ENCODE peak calls at places on chromosome 3, in four cellular contexts. Z, K, W and E are unnamed samples.

GRCh38 chr3:198113219-198114053 is 153.4 kb downstream of the LMLN start:
- DNase-seq in Z (no peak), K (no peak), W (no peak), E (no peak)

GRCh38 chr3:143736205-143736604 is 112.1 kb downstream of the SLC9A9 start:
- DNase-seq in Z (no peak), K (no peak), W (no peak), E (no peak)

GRCh38 chr3:101833446-101833974 is 15.8 kb upstream of the NFKBIZ start:
- DNase-seq in Z (no peak), K (no peak), W (no peak), E (no peak)

GRCh38 chr3:156558389-156558788 is 3.5 kb upstream of the SSR3 start:
- DNase-seq in Z (no peak), K (no peak), W (no peak), E (no peak)

GRCh38 chr3:71197841-71198565 is 385.5 kb downstream of the FOXP1 start:
- DNase-seq in Z (no peak), K (no peak), W (no peak), E (no peak)

GRCh38 chr3:69342074-69342473 is 43.8 kb downstream of the FRMD4B start:
- DNase-seq in Z (no peak), K (no peak), W (no peak), E (no peak)

GRCh38 chr3:177894021-177894690 is 642.1 kb upstream of the KCNMB2 start:
- DNase-seq in Z (no peak), K (peak; percentile 28), W (no peak), E (no peak)

GRCh38 chr3:176663819-176664218 is 533.5 kb downstream of the TBL1XR1 start:
- DNase-seq in Z (no peak), K (peak; percentile 34), W (no peak), E (peak; percentile 61)

GRCh38 chr3:37249717-37250116 is 75.3 kb upstream of the LRRFIP2 start:
- DNase-seq in Z (no peak), K (no peak), W (no peak), E (no peak)

GRCh38 chr3:128416578-128417150 is 50.0 kb downstream of the DNAJB8 start:
- DNase-seq in Z (no peak), K (peak; percentile 79), W (no peak), E (peak; percentile 52)

GRCh38 chr3:37025562-37026335 is 32.4 kb downstream of the MLH1 start:
- DNase-seq in Z (no peak), K (no peak), W (no peak), E (no peak)

GRCh38 chr3:119184808-119185690 is 11.7 kb downstream of the UPK1B start:
- DNase-seq in Z (no peak), K (peak; percentile 29), W (no peak), E (peak; percentile 83)

GRCh38 chr3:132253262-132253878 is 63.8 kb upstream of the ACP3 start:
- DNase-seq in Z (peak; percentile 32), K (peak; percentile 33), W (no peak), E (peak; percentile 23)

GRCh38 chr3:89571707-89572106 is 464.3 kb downstream of the EPHA3 start:
- DNase-seq in Z (no peak), K (no peak), W (no peak), E (no peak)

GRCh38 chr3:52891615-52892081 is 5.7 kb downstream of the STIMATE start:
- DNase-seq in Z (no peak), K (no peak), W (no peak), E (peak; percentile 71)

GRCh38 chr3:177833392-177833791 is 636.1 kb upstream of the TBL1XR1 start:
- DNase-seq in Z (no peak), K (no peak), W (no peak), E (no peak)

GRCh38 chr3:42701371-42702065 is 1.1 kb downstream of the HHATL start:
- DNase-seq in Z (peak; percentile 4), K (peak; percentile 62), W (peak; percentile 36), E (no peak)

GRCh38 chr3:159859836-159860235 is 128.8 kb upstream of the IL12A start:
- DNase-seq in Z (no peak), K (no peak), W (no peak), E (no peak)